ENCODE peak calls at places on chromosomes 4 and X, in six cellular contexts. G is stomach, M is cardiac muscle cell, Z is RWPE2, A is astrocyte, C is sigmoid colon. V is an unnamed sample.
A peak's percentile ranks its signal among the peaks of the same experiment; 100 is the strongest.

GRCh38 chrX:133859336-133859735 is 126.1 kb downstream of the GPC3 start:
- DNase-seq in G (no peak), M (no peak), A (no peak), Z (no peak), C (no peak), V (no peak)

GRCh38 chr4:173252024-173252935 is 81.9 kb downstream of the HMGB2 start:
- DNase-seq in Z (peak; percentile 93), G (peak; percentile 84), A (peak; percentile 100), M (peak; percentile 22), C (peak; percentile 78), V (peak; percentile 93)

GRCh38 chrX:126770179-126770578 is 49.4 kb upstream of the PRR32 start:
- DNase-seq in G (no peak), A (no peak), M (peak; percentile 51), Z (no peak), C (no peak), V (peak; percentile 0)

GRCh38 chrX:30900227-30900626 is 11.2 kb upstream of the TAB3 start:
- DNase-seq in C (no peak), Z (no peak), G (no peak), A (peak; percentile 32), M (no peak), V (peak; percentile 32)

GRCh38 chr4:144611850-144612249 is 34.1 kb upstream of the HHIP start:
- DNase-seq in Z (no peak), G (no peak), M (peak; percentile 11), C (no peak), A (no peak), V (peak; percentile 45)

GRCh38 chr4:2085496-2085901 is 26.4 kb downstream of the NAT8L start:
- DNase-seq in A (no peak), C (peak; percentile 54), Z (peak; percentile 26), M (no peak), G (peak; percentile 59), V (no peak)

GRCh38 chr4:11615601-11616000 is 186.9 kb upstream of the HS3ST1 start:
- DNase-seq in Z (no peak), M (no peak), G (no peak), A (no peak), C (no peak), V (no peak)

GRCh38 chrX:9682456-9682855 is 83.2 kb downstream of the GPR143 start:
- DNase-seq in Z (no peak), G (no peak), M (peak; percentile 53), C (no peak), A (no peak), V (no peak)

DNA sequence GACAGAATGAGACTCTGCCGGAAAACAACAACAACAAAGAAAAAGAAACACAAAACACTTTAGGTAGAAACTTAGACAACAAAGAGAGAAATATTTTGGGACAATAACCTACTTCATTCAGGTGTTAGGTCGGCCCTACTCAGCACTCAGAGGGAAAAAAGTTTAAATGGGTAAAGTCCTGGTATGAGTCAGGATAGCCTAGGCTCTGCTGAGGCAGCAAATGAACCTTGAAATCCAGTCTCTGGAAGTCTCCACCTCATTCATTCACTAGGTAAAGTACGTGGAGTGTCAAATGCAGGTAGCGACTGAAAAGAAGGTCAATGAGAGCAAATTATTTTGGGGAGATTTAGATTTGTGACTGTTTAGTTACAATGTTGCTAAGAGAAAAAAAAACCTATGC is 127.4 kb downstream of the FHDC1 start:
- DNase-seq in C (no peak), Z (no peak), A (no peak), G (no peak), M (no peak), V (no peak)
- H3K27ac ChIP-seq in C (no peak overlapping the region), Z (no peak overlapping the region), A (no peak overlapping the region), G (no peak overlapping the region), M (no peak overlapping the region), V (no peak overlapping the region)

DNA sequence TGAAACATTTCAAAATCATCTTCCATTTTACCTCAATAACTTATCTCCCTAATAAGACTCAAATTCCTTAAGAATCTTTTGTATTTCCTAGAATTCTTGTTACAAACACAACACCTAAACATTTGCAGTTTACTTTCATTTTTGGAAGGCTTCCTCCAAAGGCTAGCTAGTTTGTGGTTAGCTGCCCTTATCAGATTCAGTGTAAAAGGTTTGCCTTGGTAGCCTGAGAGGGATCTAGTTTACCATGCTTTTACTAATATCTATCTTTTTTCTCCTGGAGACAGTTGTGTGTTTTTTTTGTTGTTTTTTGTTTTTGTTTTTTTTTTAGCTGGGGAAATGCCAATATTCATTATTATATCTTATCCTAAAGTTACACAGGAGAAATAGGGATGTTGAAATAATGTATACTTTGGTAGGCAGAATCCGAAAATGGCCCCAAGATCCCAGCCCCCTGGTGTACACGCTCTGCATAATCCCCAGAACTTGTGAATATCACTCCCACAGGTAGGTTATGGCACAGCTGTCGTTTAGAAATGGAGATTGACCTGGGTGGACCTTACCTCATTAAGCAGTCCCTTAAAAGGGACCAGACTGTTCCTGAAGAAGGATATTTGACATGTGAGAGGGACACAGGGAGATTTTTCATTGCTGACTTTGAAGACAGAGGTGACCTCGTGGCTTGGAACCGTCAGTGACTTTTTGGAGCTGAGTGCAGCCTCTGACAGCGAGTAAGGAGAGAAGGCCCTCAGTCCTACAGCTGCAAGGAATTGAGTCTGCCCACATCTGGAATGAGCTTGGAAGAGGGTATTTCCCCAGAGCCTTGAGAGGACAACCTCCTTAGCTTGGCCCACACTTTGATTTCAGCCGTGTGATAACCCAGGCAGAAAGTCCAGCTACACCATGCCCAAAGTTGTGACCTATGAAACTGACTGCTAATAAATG is 33.4 kb downstream of the SEPTIN11 start:
- DNase-seq in G (no peak), M (no peak), C (no peak), Z (no peak), A (peak; percentile 56), V (peak; percentile 31)
- H3K4me1 ChIP-seq in G (peaks cover 46% of the 10 kb centered on the region), M (peaks cover 23% of the 10 kb centered on the region), C (peaks cover 27% of the 10 kb centered on the region), Z (peaks cover 14% of the 10 kb centered on the region), A (peaks cover 76% of the 10 kb centered on the region), V (peaks cover 92% of the 10 kb centered on the region)

GRCh38 chr4:105305019-105305836 is 158.6 kb downstream of the TET2 start:
- DNase-seq in G (no peak), M (no peak), A (no peak), Z (no peak), C (no peak), V (no peak)
- H3K27ac ChIP-seq in G (no peak overlapping the region), M (no peak overlapping the region), A (no peak overlapping the region), Z (no peak overlapping the region), C (no peak overlapping the region), V (no peak overlapping the region)

DNA sequence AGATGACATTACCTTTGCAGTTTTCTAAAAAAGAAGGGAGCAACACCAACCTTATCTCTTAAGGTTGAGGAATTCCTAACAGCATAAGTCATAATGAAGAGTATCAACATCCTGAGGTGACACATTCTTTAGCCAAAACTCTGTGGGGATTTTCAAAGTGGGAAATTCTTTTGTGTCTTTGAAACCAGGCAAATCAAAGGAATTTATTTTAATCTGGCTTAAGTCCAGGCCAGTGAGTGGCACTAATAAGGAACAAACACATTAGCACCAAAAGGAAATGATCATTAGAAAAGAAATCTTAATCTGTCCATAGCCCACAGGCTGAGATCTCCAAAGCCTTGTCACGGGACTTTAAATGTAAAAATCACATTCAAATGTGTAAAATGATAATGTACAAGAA is 110.1 kb downstream of the LARP7 start:
- DNase-seq in Z (no peak), A (no peak), M (peak; percentile 46), G (no peak), C (no peak), V (no peak)
- H3K4me1 ChIP-seq in Z (no peaks in the 10 kb centered on the region), A (no peaks in the 10 kb centered on the region), M (peaks cover 16% of the 10 kb centered on the region), G (no peaks in the 10 kb centered on the region), C (no peaks in the 10 kb centered on the region), V (no peaks in the 10 kb centered on the region)

GRCh38 chr4:19051751-19052296 is 1030.3 kb upstream of the LCORL start:
- DNase-seq in A (no peak), M (no peak), C (no peak), G (no peak), Z (no peak), V (no peak)
- H3K27ac ChIP-seq in A (no peak overlapping the region), M (no peak overlapping the region), C (no peak overlapping the region), G (no peak overlapping the region), Z (no peak overlapping the region), V (no peak overlapping the region)

GRCh38 chr4:212438-213174 is 88.3 kb downstream of the ZNF718 start:
- DNase-seq in G (peak; percentile 38), A (peak; percentile 88), C (peak; percentile 88), M (peak; percentile 87), Z (peak; percentile 80), V (peak; percentile 90)

GRCh38 chr4:205097-205756 is 80.9 kb downstream of the ZNF718 start:
- DNase-seq in Z (no peak), C (no peak), M (no peak), A (no peak), G (no peak), V (no peak)

GRCh38 chr4:206054-206453 is 81.8 kb downstream of the ZNF718 start:
- DNase-seq in C (no peak), M (no peak), G (no peak), A (no peak), Z (no peak), V (no peak)

GRCh38 chr4:213971-214370 is 89.7 kb downstream of the ZNF718 start:
- DNase-seq in A (no peak), G (no peak), Z (no peak), C (no peak), M (no peak), V (no peak)

GRCh38 chr4:211033-211511 is 86.8 kb downstream of the ZNF718 start:
- DNase-seq in C (no peak), A (no peak), G (no peak), Z (no peak), M (no peak), V (no peak)
- H3K4me1 ChIP-seq in C (peaks cover 7% of the 10 kb centered on the region), A (no peaks in the 10 kb centered on the region), G (peaks cover 4% of the 10 kb centered on the region), Z (peaks cover 7% of the 10 kb centered on the region), M (no peaks in the 10 kb centered on the region), V (no peaks in the 10 kb centered on the region)

GRCh38 chr4:107896158-107896645 is 35.1 kb upstream of the CYP2U1 start:
- DNase-seq in A (peak; percentile 100), Z (no peak), G (no peak), M (no peak), C (no peak), V (peak; percentile 91)

GRCh38 chr4:107893171-107894137 is 37.9 kb upstream of the CYP2U1 start:
- DNase-seq in A (no peak), M (no peak), G (no peak), C (no peak), Z (no peak), V (no peak)

GRCh38 chr4:107891299-107891698 is 40.0 kb upstream of the CYP2U1 start:
- DNase-seq in Z (no peak), G (no peak), M (no peak), C (no peak), A (no peak), V (no peak)

GRCh38 chr4:107896651-107897050 is 34.7 kb upstream of the CYP2U1 start:
- DNase-seq in C (no peak), G (no peak), M (no peak), A (no peak), Z (no peak), V (no peak)

DNA sequence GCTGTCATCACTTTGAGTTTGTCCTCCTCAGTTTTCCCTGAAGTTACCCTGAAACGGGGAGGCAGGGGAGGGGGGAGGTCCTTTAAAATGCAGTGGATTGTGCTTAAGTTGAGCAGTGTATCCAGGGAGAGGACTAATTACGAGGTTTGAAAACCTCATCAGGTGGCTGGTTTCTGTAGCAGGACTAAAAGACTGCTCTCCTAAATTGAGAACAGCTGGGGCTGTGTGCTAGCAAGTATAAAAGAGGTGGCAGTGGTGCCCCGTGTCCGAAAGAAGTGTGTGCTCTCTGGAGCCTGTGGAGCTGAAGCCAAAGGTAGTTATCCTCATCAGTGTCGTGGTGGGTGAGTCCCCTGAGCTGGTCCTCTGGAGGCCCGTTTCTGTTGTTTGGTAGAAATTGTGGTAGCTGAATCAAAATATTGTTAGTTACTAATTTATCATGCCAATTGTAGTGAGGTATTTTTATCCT is 37.2 kb upstream of the CYP2U1 start:
- DNase-seq in M (no peak), A (no peak), C (no peak), Z (no peak), G (no peak), V (no peak)
- H3K27ac ChIP-seq in M (no peak overlapping the region), A (no peak overlapping the region), C (no peak overlapping the region), Z (peak overlapping the region; percentile 96), G (peak overlapping the region; percentile 5), V (no peak overlapping the region)

V was measured in GM23248.